ENCODE peak calls at places on chromosomes 13 and 19, in six cellular contexts. Q is T-helper 17 cell, G is MCF 10A, H is GM13977, Z is caudate nucleus, R is NCI-H510A treated with DMSO at 0.1 percent for 48 hours. S is an unnamed sample.

GRCh38 chr13:73254827-73255226 is 196.0 kb downstream of the KLF5 start:
- DNase-seq in Q (no peak), G (peak), H (no peak), Z (no peak), R (no peak), S (no peak)

GRCh38 chr13:106490177-106490576 is 45.3 kb downstream of the EFNB2 start:
- DNase-seq in Q (no peak), G (no peak), H (no peak), Z (no peak), R (no peak), S (no peak)

GRCh38 chr19:8335343-8336071 is 7.6 kb downstream of the KANK3 start:
- DNase-seq in Q (no peak), G (no peak), H (peak), Z (no peak), R (no peak), S (peak)

GRCh38 chr13:95099541-95099940 is 201.7 kb downstream of the ABCC4 start:
- DNase-seq in Q (no peak), G (peak), H (no peak), Z (no peak), R (no peak), S (no peak)

GRCh38 chr19:45403781-45404556 is 900 bp downstream of the PPP1R13L start:
- DNase-seq in Q (peak), G (peak), H (peak), Z (no peak), R (peak), S (peak)

GRCh38 chr13:26964278-26965057 is 203.9 kb upstream of the GPR12 start:
- DNase-seq in Q (no peak), G (peak), H (no peak), Z (no peak), R (peak), S (no peak)

GRCh38 chr19:45250832-45251451 is at the start of gene MARK4:
- DNase-seq in Q (peak), G (peak), H (peak), Z (no peak), R (peak), S (peak)

GRCh38 chr19:16589917-16590316 is 17.7 kb upstream of the SLC35E1 start:
- DNase-seq in Q (no peak), G (no peak), H (no peak), Z (no peak), R (peak), S (no peak)

GRCh38 chr13:22789027-22789593 is 391.7 kb upstream of the SGCG start:
- DNase-seq in Q (no peak), G (no peak), H (no peak), Z (no peak), R (no peak), S (no peak)

GRCh38 chr19:1295169-1296012 is 9.7 kb downstream of the EFNA2 start:
- DNase-seq in Q (no peak), G (no peak), H (peak), Z (no peak), R (no peak), S (peak)

GRCh38 chr19:8220481-8220880 is 11.3 kb downstream of the CERS4 start:
- DNase-seq in Q (no peak), G (no peak), H (no peak), Z (no peak), R (no peak), S (no peak)

GRCh38 chr13:44084146-44084545 is 204.4 kb downstream of the LACC1 start:
- DNase-seq in Q (no peak), G (no peak), H (no peak), Z (no peak), R (no peak), S (no peak)

GRCh38 chr19:50717026-50717723 is 2.4 kb downstream of the SHANK1 start:
- DNase-seq in Q (no peak), G (no peak), H (no peak), Z (no peak), R (no peak), S (no peak)

GRCh38 chr13:28584873-28585317 is 74.0 kb upstream of the POMP start:
- DNase-seq in Q (no peak), G (no peak), H (no peak), Z (no peak), R (no peak), S (no peak)

GRCh38 chr13:76223565-76223964 is 587.4 kb downstream of the LMO7 start:
- DNase-seq in Q (no peak), G (peak), H (no peak), Z (no peak), R (no peak), S (no peak)

GRCh38 chr19:3108775-3109174 is 14.6 kb downstream of the GNA11 start:
- DNase-seq in Q (peak), G (peak), H (peak), Z (no peak), R (peak), S (peak)

GRCh38 chr19:29528350-29528945 is 2.7 kb downstream of the VSTM2B start:
- DNase-seq in Q (peak), G (no peak), H (peak), Z (no peak), R (peak), S (no peak)

GRCh38 chr19:14517446-14517839 is 754 bp downstream of the DNAJB1 start:
- DNase-seq in Q (no peak), G (no peak), H (no peak), Z (no peak), R (no peak), S (no peak)

GRCh38 chr13:74681891-74682290 is 547.7 kb upstream of the KLF12 start:
- DNase-seq in Q (no peak), G (no peak), H (no peak), Z (no peak), R (no peak), S (no peak)

GRCh38 chr13:99360696-99361095 is 53.5 kb upstream of the GPR183 start:
- DNase-seq in Q (no peak), G (no peak), H (no peak), Z (no peak), R (no peak), S (no peak)

GRCh38 chr13:67859904-67860303 is 629.8 kb upstream of the PCDH9 start:
- DNase-seq in Q (no peak), G (no peak), H (no peak), Z (no peak), R (no peak), S (no peak)

GRCh38 chr13:105343134-105343806 is 1192.2 kb downstream of the EFNB2 start:
- DNase-seq in Q (no peak), G (peak), H (no peak), Z (no peak), R (no peak), S (no peak)

GRCh38 chr13:27041341-27041740 is 130.3 kb downstream of the USP12 start:
- DNase-seq in Q (no peak), G (no peak), H (no peak), Z (no peak), R (no peak), S (no peak)

GRCh38 chr19:13132471-13133166 is 14.6 kb downstream of the NACC1 start:
- DNase-seq in Q (no peak), G (no peak), H (no peak), Z (no peak), R (no peak), S (no peak)

GRCh38 chr13:62512194-62513141 is 1096.8 kb upstream of the PCDH20 start:
- DNase-seq in Q (no peak), G (peak), H (peak), Z (no peak), R (no peak), S (no peak)

GRCh38 chr19:1264801-1265610 is 4.1 kb upstream of the CIRBP start:
- DNase-seq in Q (no peak), G (peak), H (peak), Z (no peak), R (no peak), S (no peak)

GRCh38 chr19:11798391-11799296 is at the start of gene ZNF491:
- DNase-seq in Q (peak), G (no peak), H (peak), Z (peak), R (peak), S (peak)

GRCh38 chr13:19587635-19588300 is 26.4 kb upstream of the TPTE2 start:
- DNase-seq in Q (no peak), G (peak), H (peak), Z (no peak), R (peak), S (no peak)

GRCh38 chr13:72151241-72151640 is 284.2 kb upstream of the DACH1 start:
- DNase-seq in Q (no peak), G (no peak), H (no peak), Z (no peak), R (no peak), S (no peak)

GRCh38 chr19:50969413-50969760 is at the start of gene KLK6:
- DNase-seq in Q (no peak), G (peak), H (no peak), Z (peak), R (no peak), S (no peak)

GRCh38 chr19:13834308-13834790 is 39.1 kb downstream of the ZSWIM4 start:
- DNase-seq in Q (peak), G (peak), H (no peak), Z (no peak), R (no peak), S (no peak)

S was measured in CD4-positive, alpha-beta T cell.